ENCODE peak calls at places on chromosome 16, in eight cellular contexts. B is SK-N-SH, J is H1, X is GM12878, K is K562, W is HCT116, I is HepG2, M is endothelial cell of umbilical vein. T is an unnamed sample.

GRCh38 chr16:68356249-68356918 is 45.6 kb downstream of the PRMT7 start:
- DNase-seq in K (no peak), M (no peak), I (no peak), X (peak; percentile 69), W (no peak), J (no peak), B (peak; percentile 25), T (no peak)

GRCh38 chr16:19765860-19766553 is 47.9 kb downstream of the IQCK start:
- DNase-seq in B (no peak), I (no peak), M (peak; percentile 96), K (no peak), X (no peak), J (no peak), W (no peak), T (no peak)

GRCh38 chr16:51374346-51374745 is 223.3 kb upstream of the SALL1 start:
- DNase-seq in M (no peak), W (no peak), K (no peak), B (no peak), I (no peak), X (no peak), J (no peak), T (no peak)

GRCh38 chr16:31487720-31488629 is 5.1 kb downstream of the SLC5A2 start:
- DNase-seq in X (no peak), W (no peak), I (no peak), M (peak; percentile 21), B (peak; percentile 91), K (no peak), J (no peak), T (no peak)

GRCh38 chr16:50683689-50684374 is 2.7 kb upstream of the SNX20 start:
- DNase-seq in M (no peak), X (peak; percentile 87), I (no peak), K (no peak), J (no peak), W (no peak), B (no peak), T (no peak)

GRCh38 chr16:19700319-19700781 is 17.7 kb downstream of the KNOP1 start:
- DNase-seq in K (no peak), M (peak; percentile 69), I (peak; percentile 79), J (no peak), B (no peak), W (no peak), X (no peak), T (no peak)

GRCh38 chr16:17828012-17828411 is 357.3 kb upstream of the XYLT1 start:
- DNase-seq in X (no peak), B (no peak), I (no peak), W (no peak), M (no peak), K (peak; percentile 30), J (no peak), T (no peak)

GRCh38 chr16:62829084-62829483 is 792.8 kb upstream of the CDH8 start:
- DNase-seq in X (no peak), W (no peak), I (no peak), M (no peak), K (no peak), B (no peak), J (no peak), T (no peak)

GRCh38 chr16:83336630-83337029 is 471.1 kb upstream of the HSBP1 start:
- DNase-seq in W (no peak), M (peak; percentile 91), B (no peak), I (no peak), X (no peak), K (no peak), J (no peak), T (no peak)

GRCh38 chr16:68740628-68741346 is 3.7 kb downstream of the CDH1 start:
- DNase-seq in B (no peak), J (no peak), K (no peak), W (no peak), I (no peak), X (no peak), M (no peak), T (no peak)

GRCh38 chr16:83680980-83681379 is 126.8 kb upstream of the HSBP1 start:
- DNase-seq in B (no peak), W (no peak), I (no peak), J (no peak), K (no peak), M (no peak), X (no peak), T (no peak)

DNA sequence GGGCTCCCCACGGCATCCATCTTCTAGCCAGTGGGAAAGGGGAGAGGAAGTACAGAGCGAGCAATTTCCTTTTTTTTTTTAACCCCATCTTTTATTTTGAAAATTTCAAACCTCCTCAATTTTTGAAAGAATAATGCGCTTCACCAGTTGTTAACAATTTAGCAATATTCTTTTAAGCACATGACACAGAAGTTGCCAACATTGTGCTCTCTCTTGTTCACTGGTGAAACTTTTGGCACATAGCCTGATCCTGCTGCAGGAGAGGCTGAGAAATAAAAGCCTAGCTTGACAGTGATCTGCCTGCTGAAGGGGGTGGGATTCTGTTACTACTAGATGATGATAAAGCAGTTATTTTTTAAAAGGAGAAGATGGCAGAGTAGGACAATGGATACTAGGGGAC is 12.9 kb downstream of the NAA60 start:
- DNase-seq in B (no peak), J (no peak), W (no peak), I (no peak), X (no peak), M (peak; percentile 49), K (no peak), T (no peak)
- H3K9me3 ChIP-seq in B (no peaks in the 10 kb centered on the region), J (no peaks in the 10 kb centered on the region), W (no peaks in the 10 kb centered on the region), I (no peaks in the 10 kb centered on the region), X (no peaks in the 10 kb centered on the region), M (no peaks in the 10 kb centered on the region), K (no peaks in the 10 kb centered on the region), T (no peaks in the 10 kb centered on the region)

GRCh38 chr16:88943131-88943664 is 33.8 kb downstream of the CBFA2T3 start:
- DNase-seq in J (no peak), W (no peak), M (no peak), X (no peak), B (no peak), I (no peak), K (no peak), T (no peak)
- TF ChIP-seq POLR2AphosphoS5 in J (no peak), W (no peak), M (no peak), X (no peak), B (no peak), I (no peak), K (no peak), T (no peak)

GRCh38 chr16:30141750-30142149 is 18.7 kb upstream of the MAPK3 start:
- DNase-seq in M (no peak), J (no peak), B (no peak), K (no peak), W (no peak), I (peak; percentile 30), X (no peak), T (no peak)

GRCh38 chr16:30137897-30138296 is 14.9 kb upstream of the MAPK3 start:
- DNase-seq in I (no peak), B (peak; percentile 63), X (no peak), J (no peak), M (no peak), W (no peak), K (no peak), T (no peak)

GRCh38 chr16:30142672-30143346 is 19.8 kb upstream of the MAPK3 start:
- DNase-seq in X (peak; percentile 30), M (no peak), K (peak; percentile 50), J (no peak), I (peak; percentile 61), B (no peak), W (no peak), T (no peak)

GRCh38 chr16:30136971-30137601 is 14.1 kb upstream of the MAPK3 start:
- DNase-seq in I (no peak), W (no peak), B (no peak), X (no peak), J (no peak), K (no peak), M (no peak), T (no peak)

DNA sequence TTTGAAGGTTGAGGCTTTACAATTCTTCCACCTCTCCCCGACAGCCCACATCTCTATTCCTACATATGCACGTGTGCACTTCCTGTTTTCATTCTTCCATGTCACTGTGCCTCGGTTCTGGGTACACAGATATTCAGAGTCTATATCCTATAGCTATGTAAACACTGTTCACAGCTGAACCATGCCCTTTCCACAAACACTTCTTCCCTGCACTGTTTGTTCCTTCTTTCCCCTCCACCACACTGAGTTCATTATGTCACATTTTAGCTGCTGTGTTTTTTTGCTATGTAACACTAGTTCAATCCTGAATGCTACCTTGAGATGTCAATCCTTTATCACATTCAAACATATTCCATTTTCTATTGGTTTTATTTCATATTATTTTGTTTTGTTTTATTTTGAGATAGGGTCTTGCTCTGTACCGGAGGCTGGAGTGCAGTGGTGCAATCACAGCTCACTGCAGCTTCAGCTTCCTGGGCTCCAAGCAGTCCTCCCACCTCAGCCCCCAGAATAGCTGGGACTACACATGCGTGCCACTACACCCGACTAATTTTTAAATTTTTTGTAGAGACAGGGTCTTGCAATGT is 17.0 kb upstream of the MAPK3 start:
- DNase-seq in K (peak; percentile 15), I (peak; percentile 98), B (no peak), W (no peak), J (no peak), M (no peak), X (no peak), T (no peak)
- H3K9ac ChIP-seq in K (no peak overlapping the region), I (peak overlapping the region; percentile 49), B (no peak overlapping the region), W (no peak overlapping the region), J (no peak overlapping the region), M (no peak overlapping the region), X (no peak overlapping the region), T (no peak overlapping the region)

GRCh38 chr16:875182-876040 is 74.9 kb upstream of the GNG13 start:
- DNase-seq in I (no peak), J (no peak), M (no peak), K (no peak), X (no peak), B (no peak), W (no peak), T (no peak)

GRCh38 chr16:878071-878784 is 77.7 kb upstream of the GNG13 start:
- DNase-seq in K (no peak), X (no peak), W (peak; percentile 44), M (no peak), J (no peak), I (no peak), B (peak; percentile 80), T (no peak)

GRCh38 chr16:877242-878065 is 76.9 kb upstream of the GNG13 start:
- DNase-seq in I (no peak), W (no peak), M (no peak), X (no peak), J (no peak), B (no peak), K (no peak), T (no peak)

GRCh38 chr16:876041-876335 is 75.5 kb upstream of the GNG13 start:
- DNase-seq in W (no peak), J (no peak), B (no peak), I (no peak), M (no peak), K (no peak), X (no peak), T (no peak)

DNA sequence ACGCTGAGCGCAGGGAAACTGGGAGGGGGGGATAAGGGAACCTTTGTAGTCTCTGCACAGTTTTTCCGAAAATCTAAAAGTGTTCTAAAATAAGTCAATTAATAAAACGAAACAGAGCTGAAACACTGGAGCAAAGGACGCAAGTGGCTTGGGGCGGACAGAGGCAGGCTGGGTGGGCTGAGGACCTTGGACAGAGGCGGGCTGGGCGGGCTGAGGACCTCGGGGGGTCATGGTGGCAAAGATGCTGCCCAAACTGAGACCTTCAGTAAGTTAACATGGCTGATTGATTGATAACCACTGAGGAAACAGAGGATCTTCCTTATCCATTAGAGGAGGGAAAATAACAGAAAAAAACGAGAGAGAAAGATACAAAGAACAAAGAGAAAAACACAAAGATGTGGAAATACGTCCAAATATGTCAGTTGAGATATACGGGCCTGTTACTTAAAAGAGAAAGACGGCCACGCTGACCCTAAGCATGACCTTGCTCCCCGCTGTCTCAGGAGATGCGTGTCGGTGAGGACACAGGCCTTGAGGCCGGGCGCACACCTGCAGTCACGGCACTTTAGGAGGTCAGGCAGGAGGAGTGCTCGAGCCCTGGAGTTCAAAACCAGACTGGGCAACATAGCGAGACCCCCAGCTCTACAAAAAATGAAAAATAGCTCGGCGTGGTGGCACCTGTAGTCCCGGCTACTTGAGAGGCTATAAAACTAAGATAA is 76.1 kb upstream of the GNG13 start:
- DNase-seq in J (no peak), W (no peak), B (no peak), K (no peak), X (no peak), I (no peak), M (no peak), T (no peak)
- H3K9me3 ChIP-seq in J (no peaks in the 10 kb centered on the region), W (no peaks in the 10 kb centered on the region), B (no peaks in the 10 kb centered on the region), K (no peaks in the 10 kb centered on the region), X (no peaks in the 10 kb centered on the region), I (no peaks in the 10 kb centered on the region), M (no peaks in the 10 kb centered on the region), T (no peaks in the 10 kb centered on the region)

T was measured in SK-N-MC.